ENCODE peak calls at places on chromosomes 7 and 10, in ten cellular contexts. One of them, this sample, is unnamed.

GRCh38 chr10:98088186-98088971 is 46.1 kb upstream of the R3HCC1L start:
- DNase-seq in GM18507: no peak
- DNase-seq in stimulated activated CD4-positive, alpha-beta T cell treated with anti-CD3 and anti-CD28 coated beads, TNF-alpha, amount 100 ng/mL, for 4 hours: no peak
- DNase-seq in lower lobe of right lung: no peak
- DNase-seq in ovary: no peak
- DNase-seq in omental fat pad: no peak
- DNase-seq in left ventricle myocardium inferior: peak
- DNase-seq in stimulated activated CD8-positive, alpha-beta memory T cell treated with anti-CD3 and anti-CD28 coated beads, Interleukin-7, amount 100 ng/mL, for 48 hours: no peak
- DNase-seq in GM10248: no peak
- DNase-seq in H4: peak
- DNase-seq in this sample: no peak

GRCh38 chr10:110524179-110524863 is 26.6 kb downstream of the DUSP5 start:
- DNase-seq in stimulated activated CD8-positive, alpha-beta memory T cell treated with anti-CD3 and anti-CD28 coated beads, Interleukin-7, amount 100 ng/mL, for 48 hours: no peak
- DNase-seq in stimulated activated CD4-positive, alpha-beta T cell treated with anti-CD3 and anti-CD28 coated beads, TNF-alpha, amount 100 ng/mL, for 4 hours: no peak
- DNase-seq in left ventricle myocardium inferior: no peak
- DNase-seq in H4: no peak
- DNase-seq in omental fat pad: no peak
- DNase-seq in ovary: no peak
- DNase-seq in lower lobe of right lung: no peak
- DNase-seq in GM10248: no peak
- DNase-seq in GM18507: no peak
- DNase-seq in this sample: no peak

GRCh38 chr10:109892885-109893284 is 30.4 kb downstream of the XPNPEP1 start:
- DNase-seq in stimulated activated CD8-positive, alpha-beta memory T cell treated with anti-CD3 and anti-CD28 coated beads, Interleukin-7, amount 100 ng/mL, for 48 hours: no peak
- DNase-seq in lower lobe of right lung: no peak
- DNase-seq in omental fat pad: no peak
- DNase-seq in stimulated activated CD4-positive, alpha-beta T cell treated with anti-CD3 and anti-CD28 coated beads, TNF-alpha, amount 100 ng/mL, for 4 hours: no peak
- DNase-seq in H4: no peak
- DNase-seq in GM10248: no peak
- DNase-seq in ovary: no peak
- DNase-seq in left ventricle myocardium inferior: no peak
- DNase-seq in GM18507: no peak
- DNase-seq in this sample: no peak

GRCh38 chr7:87507446-87507845 is 32.0 kb upstream of the ABCB4 start:
- DNase-seq in left ventricle myocardium inferior: no peak
- DNase-seq in omental fat pad: no peak
- DNase-seq in GM10248: no peak
- DNase-seq in lower lobe of right lung: no peak
- DNase-seq in stimulated activated CD8-positive, alpha-beta memory T cell treated with anti-CD3 and anti-CD28 coated beads, Interleukin-7, amount 100 ng/mL, for 48 hours: no peak
- DNase-seq in ovary: no peak
- DNase-seq in GM18507: no peak
- DNase-seq in stimulated activated CD4-positive, alpha-beta T cell treated with anti-CD3 and anti-CD28 coated beads, TNF-alpha, amount 100 ng/mL, for 4 hours: no peak
- DNase-seq in H4: no peak
- DNase-seq in this sample: no peak

GRCh38 chr10:83562381-83562780 is 576.9 kb upstream of the GHITM start:
- DNase-seq in stimulated activated CD4-positive, alpha-beta T cell treated with anti-CD3 and anti-CD28 coated beads, TNF-alpha, amount 100 ng/mL, for 4 hours: no peak
- DNase-seq in GM10248: no peak
- DNase-seq in ovary: no peak
- DNase-seq in left ventricle myocardium inferior: no peak
- DNase-seq in GM18507: no peak
- DNase-seq in omental fat pad: no peak
- DNase-seq in lower lobe of right lung: no peak
- DNase-seq in stimulated activated CD8-positive, alpha-beta memory T cell treated with anti-CD3 and anti-CD28 coated beads, Interleukin-7, amount 100 ng/mL, for 48 hours: no peak
- DNase-seq in H4: no peak
- DNase-seq in this sample: no peak

GRCh38 chr10:49023752-49024151 is 84.1 kb upstream of the LRRC18 start:
- DNase-seq in GM18507: no peak
- DNase-seq in left ventricle myocardium inferior: no peak
- DNase-seq in omental fat pad: no peak
- DNase-seq in GM10248: no peak
- DNase-seq in H4: no peak
- DNase-seq in stimulated activated CD4-positive, alpha-beta T cell treated with anti-CD3 and anti-CD28 coated beads, TNF-alpha, amount 100 ng/mL, for 4 hours: no peak
- DNase-seq in stimulated activated CD8-positive, alpha-beta memory T cell treated with anti-CD3 and anti-CD28 coated beads, Interleukin-7, amount 100 ng/mL, for 48 hours: no peak
- DNase-seq in lower lobe of right lung: no peak
- DNase-seq in ovary: no peak
- DNase-seq in this sample: no peak

GRCh38 chr7:107924841-107925490 is 34.0 kb downstream of the DLD start:
- DNase-seq in lower lobe of right lung: no peak
- DNase-seq in omental fat pad: no peak
- DNase-seq in GM10248: peak
- DNase-seq in ovary: no peak
- DNase-seq in stimulated activated CD8-positive, alpha-beta memory T cell treated with anti-CD3 and anti-CD28 coated beads, Interleukin-7, amount 100 ng/mL, for 48 hours: no peak
- DNase-seq in H4: peak
- DNase-seq in GM18507: no peak
- DNase-seq in left ventricle myocardium inferior: no peak
- DNase-seq in stimulated activated CD4-positive, alpha-beta T cell treated with anti-CD3 and anti-CD28 coated beads, TNF-alpha, amount 100 ng/mL, for 4 hours: no peak
- DNase-seq in this sample: no peak

GRCh38 chr10:79488870-79489269 is 23.5 kb upstream of the EIF5AL1 start:
- DNase-seq in omental fat pad: no peak
- DNase-seq in stimulated activated CD8-positive, alpha-beta memory T cell treated with anti-CD3 and anti-CD28 coated beads, Interleukin-7, amount 100 ng/mL, for 48 hours: no peak
- DNase-seq in left ventricle myocardium inferior: no peak
- DNase-seq in ovary: no peak
- DNase-seq in stimulated activated CD4-positive, alpha-beta T cell treated with anti-CD3 and anti-CD28 coated beads, TNF-alpha, amount 100 ng/mL, for 4 hours: no peak
- DNase-seq in lower lobe of right lung: no peak
- DNase-seq in H4: no peak
- DNase-seq in GM10248: peak
- DNase-seq in GM18507: no peak
- DNase-seq in this sample: no peak

GRCh38 chr10:88826390-88826789 is 23.9 kb downstream of the LIPM start:
- DNase-seq in H4: no peak
- DNase-seq in left ventricle myocardium inferior: no peak
- DNase-seq in ovary: no peak
- DNase-seq in lower lobe of right lung: no peak
- DNase-seq in GM10248: no peak
- DNase-seq in stimulated activated CD8-positive, alpha-beta memory T cell treated with anti-CD3 and anti-CD28 coated beads, Interleukin-7, amount 100 ng/mL, for 48 hours: no peak
- DNase-seq in GM18507: no peak
- DNase-seq in stimulated activated CD4-positive, alpha-beta T cell treated with anti-CD3 and anti-CD28 coated beads, TNF-alpha, amount 100 ng/mL, for 4 hours: no peak
- DNase-seq in omental fat pad: no peak
- DNase-seq in this sample: no peak

GRCh38 chr10:89659185-89660131 is 14.4 kb upstream of the PANK1 start:
- DNase-seq in stimulated activated CD8-positive, alpha-beta memory T cell treated with anti-CD3 and anti-CD28 coated beads, Interleukin-7, amount 100 ng/mL, for 48 hours: no peak
- DNase-seq in GM18507: no peak
- DNase-seq in left ventricle myocardium inferior: no peak
- DNase-seq in omental fat pad: no peak
- DNase-seq in GM10248: no peak
- DNase-seq in stimulated activated CD4-positive, alpha-beta T cell treated with anti-CD3 and anti-CD28 coated beads, TNF-alpha, amount 100 ng/mL, for 4 hours: no peak
- DNase-seq in ovary: no peak
- DNase-seq in lower lobe of right lung: no peak
- DNase-seq in H4: no peak
- DNase-seq in this sample: no peak

This sample was measured in GM12891.